ENCODE peak calls at places on chromosomes 13 and 19, in five cellular contexts. U is skeletal muscle cell; I is heart left ventricle; L is ACHN; Z is stimulated activated CD8-positive, alpha-beta memory T cell treated with anti-CD3 and anti-CD28 coated beads, Interleukin-7, amount 100 ng/mL, for 1 hour. S is an unnamed sample.

GRCh38 chr13:39501711-39502324 is 101.2 kb downstream of the LHFPL6 start:
- DNase-seq in U (no peak), L (no peak), Z (no peak), I (peak), S (peak)

GRCh38 chr13:109336730-109337129 is 449.7 kb downstream of the IRS2 start:
- DNase-seq in U (peak), I (no peak), L (peak), Z (no peak), S (no peak)

GRCh38 chr19:54523403-54523802 is 20.8 kb downstream of the LAIR2 start:
- DNase-seq in L (no peak), I (no peak), U (no peak), Z (no peak), S (no peak)

GRCh38 chr19:37007587-37008220 is 70.5 kb upstream of the ZNF420 start:
- DNase-seq in Z (peak), L (no peak), I (peak), U (no peak), S (peak)

GRCh38 chr13:81025091-81025490 is 684.2 kb upstream of the SPRY2 start:
- DNase-seq in Z (no peak), I (no peak), L (no peak), U (no peak), S (no peak)

GRCh38 chr19:55319786-55320185 is 5.4 kb downstream of the TMEM150B start:
- DNase-seq in L (no peak), U (no peak), I (no peak), Z (no peak), S (peak)

GRCh38 chr13:110911880-110912279 is 3.0 kb downstream of the ANKRD10 start:
- DNase-seq in L (no peak), I (no peak), U (no peak), Z (no peak), S (no peak)

GRCh38 chr13:41930154-41930553 is 30.8 kb downstream of the VWA8 start:
- DNase-seq in L (no peak), Z (no peak), U (no peak), I (no peak), S (no peak)

GRCh38 chr13:49086711-49087110 is 111.0 kb downstream of the FNDC3A start:
- DNase-seq in Z (no peak), I (no peak), U (peak), L (no peak), S (no peak)

GRCh38 chr19:12924621-12925310 is 5.7 kb upstream of the SYCE2 start:
- DNase-seq in Z (no peak), U (no peak), I (no peak), L (no peak), S (no peak)

S was measured in left ventricle myocardium inferior.